ENCODE peak calls at places on chromosomes 11 and 22, in ten cellular contexts. E, I, J, F, S, C, G, Y, M and D are unnamed samples.

GRCh38 chr11:31806944-31807790 is 4.0 kb downstream of the PAX6 start:
- DNase-seq in C (no peak), J (no peak), Y (no peak), S (no peak), F (no peak), G (no peak), M (no peak), I (no peak), E (no peak), D (no peak)

GRCh38 chr11:27234043-27234668 is 128.9 kb downstream of the CCDC34 start:
- DNase-seq in C (no peak), I (peak; percentile 84), J (peak; percentile 77), Y (peak; percentile 53), S (peak; percentile 99), M (peak; percentile 57), G (no peak), F (no peak), E (peak; percentile 100), D (peak; percentile 50)

GRCh38 chr22:46007848-46008261 is 30.9 kb upstream of the WNT7B start:
- DNase-seq in S (peak; percentile 97), G (no peak), C (peak; percentile 69), I (peak; percentile 94), J (peak; percentile 46), M (peak; percentile 67), Y (no peak), E (no peak), F (no peak), D (no peak)

GRCh38 chr22:43273902-43274484 is 69.2 kb downstream of the SCUBE1 start:
- DNase-seq in S (peak; percentile 65), M (peak; percentile 54), J (no peak), E (peak; percentile 41), I (peak; percentile 64), F (no peak), G (peak; percentile 12), Y (peak; percentile 68), C (no peak), D (peak; percentile 79)

GRCh38 chr11:47161134-47161854 is 15.4 kb downstream of the ARFGAP2 start:
- DNase-seq in M (peak; percentile 87), E (peak; percentile 54), C (peak; percentile 61), S (peak; percentile 75), Y (peak; percentile 78), G (peak; percentile 47), J (peak; percentile 55), F (peak; percentile 35), I (peak; percentile 69), D (peak; percentile 84)

GRCh38 chr11:30983810-30984441 is 385.6 kb downstream of the DCDC1 start:
- DNase-seq in Y (no peak), E (no peak), C (no peak), S (no peak), J (no peak), F (no peak), I (no peak), M (no peak), G (no peak), D (no peak)

GRCh38 chr11:128026596-128026995 is 560.8 kb downstream of the ETS1 start:
- DNase-seq in Y (no peak), I (no peak), S (peak; percentile 96), J (no peak), M (peak; percentile 31), C (no peak), G (no peak), E (peak; percentile 27), F (no peak), D (peak; percentile 40)

GRCh38 chr22:29121124-29121523 is 48.3 kb downstream of the KREMEN1 start:
- DNase-seq in S (peak; percentile 59), I (no peak), G (no peak), C (no peak), F (no peak), Y (no peak), M (no peak), E (no peak), J (no peak), D (no peak)

GRCh38 chr11:29373725-29374124 is 643.1 kb downstream of the KCNA4 start:
- DNase-seq in C (no peak), G (no peak), J (no peak), M (no peak), S (no peak), E (no peak), I (no peak), F (no peak), Y (no peak), D (no peak)

GRCh38 chr11:19676508-19677379 is 35.9 kb upstream of the NAV2 start:
- DNase-seq in J (no peak), I (no peak), S (no peak), C (no peak), M (no peak), Y (no peak), E (peak; percentile 26), G (no peak), F (no peak), D (no peak)

GRCh38 chr22:37484115-37485005 is 1.8 kb downstream of the MFNG start:
- DNase-seq in Y (peak; percentile 84), I (peak; percentile 82), C (peak; percentile 95), S (no peak), M (no peak), E (peak; percentile 92), J (no peak), G (peak; percentile 82), F (peak; percentile 74), D (no peak)

GRCh38 chr11:126992804-126993111 is 7.8 kb downstream of the KIRREL3 start:
- DNase-seq in Y (no peak), I (no peak), G (no peak), S (peak; percentile 77), J (no peak), C (no peak), M (no peak), E (no peak), F (no peak), D (peak; percentile 23)

GRCh38 chr11:41201156-41201555 is 258.3 kb downstream of the LRRC4C start:
- DNase-seq in Y (peak; percentile 39), M (no peak), S (no peak), E (peak; percentile 29), J (peak; percentile 32), G (no peak), F (no peak), I (no peak), C (no peak), D (peak; percentile 1)

GRCh38 chr11:73372371-73372993 is 3.7 kb upstream of the RELT start:
- DNase-seq in C (no peak), S (no peak), I (no peak), Y (peak; percentile 90), F (no peak), J (no peak), G (no peak), M (peak; percentile 72), E (peak; percentile 33), D (no peak)

GRCh38 chr11:120117991-120118390 is 19.9 kb downstream of the TRIM29 start:
- DNase-seq in F (no peak), G (no peak), J (no peak), I (no peak), M (no peak), Y (no peak), S (no peak), E (no peak), C (no peak), D (no peak)

GRCh38 chr11:46338636-46338987 is 8.7 kb upstream of the DGKZ start:
- DNase-seq in Y (no peak), J (no peak), F (no peak), S (no peak), E (peak; percentile 19), I (no peak), M (no peak), C (no peak), G (no peak), D (no peak)

GRCh38 chr11:59779487-59779886 is 24.3 kb downstream of the STX3 start:
- DNase-seq in G (no peak), E (no peak), M (no peak), S (no peak), I (no peak), Y (no peak), C (no peak), J (no peak), F (no peak), D (no peak)

GRCh38 chr11:841981-842369 is 354 bp downstream of the POLR2L start:
- DNase-seq in J (no peak), F (no peak), G (no peak), Y (no peak), E (no peak), C (no peak), I (no peak), S (no peak), M (no peak), D (no peak)

GRCh38 chr22:45692549-45692948 is 20.9 kb downstream of the ATXN10 start:
- DNase-seq in I (no peak), E (no peak), M (no peak), F (no peak), S (peak; percentile 73), C (no peak), G (no peak), J (no peak), Y (no peak), D (no peak)

GRCh38 chr11:13184295-13184794 is 93.2 kb upstream of the BMAL1 start:
- DNase-seq in I (no peak), J (no peak), F (no peak), G (no peak), E (no peak), S (peak; percentile 15), C (no peak), M (no peak), Y (no peak), D (no peak)

GRCh38 chr11:128686045-128686741 is 7.7 kb upstream of the FLI1 start:
- DNase-seq in F (no peak), E (no peak), G (no peak), J (no peak), I (no peak), S (no peak), Y (no peak), M (no peak), C (no peak), D (no peak)

GRCh38 chr11:27830206-27830605 is 130.0 kb upstream of the BDNF start:
- DNase-seq in S (no peak), M (no peak), F (no peak), C (no peak), G (no peak), I (no peak), Y (no peak), J (no peak), E (no peak), D (no peak)

GRCh38 chr22:19355413-19356157 is 64.1 kb upstream of the CLTCL1 start:
- DNase-seq in J (no peak), M (no peak), F (no peak), E (no peak), C (no peak), I (peak; percentile 48), G (no peak), S (no peak), Y (no peak), D (no peak)

GRCh38 chr11:116331381-116331780 is 441.4 kb downstream of the BUD13 start:
- DNase-seq in G (no peak), J (no peak), S (no peak), F (no peak), C (no peak), I (peak; percentile 34), E (no peak), Y (no peak), M (no peak), D (no peak)

GRCh38 chr11:9493492-9493891 is 32.7 kb downstream of the ZNF143 start:
- DNase-seq in E (peak; percentile 39), Y (no peak), M (no peak), F (no peak), I (no peak), S (no peak), J (no peak), C (no peak), G (no peak), D (no peak)

GRCh38 chr11:67280341-67280790 is 8.7 kb upstream of the ANKRD13D start:
- DNase-seq in I (no peak), Y (no peak), F (no peak), G (no peak), S (no peak), C (peak; percentile 40), E (no peak), M (no peak), J (no peak), D (no peak)

GRCh38 chr11:82899957-82900276 is 313 bp downstream of the PRCP start:
- DNase-seq in C (no peak), G (no peak), M (no peak), I (no peak), S (no peak), E (no peak), J (no peak), F (no peak), Y (no peak), D (no peak)

GRCh38 chr22:19761022-19761499 is 483 bp downstream of the TBX1 start:
- DNase-seq in F (no peak), M (no peak), G (no peak), C (no peak), E (no peak), J (no peak), S (no peak), Y (no peak), I (no peak), D (no peak)